ENCODE peak calls at places on chromosomes 11 and 22, in four cellular contexts. H, K, V and Q are unnamed samples.

GRCh38 chr11:106011481-106011880 is 10.6 kb downstream of the MSANTD4 start:
- DNase-seq in V (no peak), H (no peak), K (no peak), Q (no peak)

GRCh38 chr11:1130276-1131032 is 27.3 kb upstream of the MUC5AC start:
- DNase-seq in H (no peak), V (no peak), K (no peak), Q (no peak)

GRCh38 chr22:46797355-46797754 is 34.9 kb downstream of the TBC1D22A start:
- DNase-seq in V (peak), H (no peak), K (peak), Q (no peak)

GRCh38 chr11:73570415-73571114 is 27.3 kb downstream of the FAM168A start:
- DNase-seq in K (peak), V (no peak), H (no peak), Q (no peak)

GRCh38 chr22:35299217-35299716 is 427 bp upstream of the TOM1 start:
- DNase-seq in V (peak), K (no peak), H (no peak), Q (no peak)

GRCh38 chr22:49934144-49934890 is 15.9 kb downstream of the CRELD2 start:
- DNase-seq in H (no peak), K (no peak), V (peak), Q (peak)

GRCh38 chr11:6812391-6813005 is 13.0 kb upstream of the OR6A2 start:
- DNase-seq in K (no peak), V (peak), H (no peak), Q (no peak)

GRCh38 chr22:45884201-45885067 is 92.5 kb downstream of the WNT7B start:
- DNase-seq in K (no peak), H (no peak), V (no peak), Q (no peak)

GRCh38 chr11:59191095-59191494 is 19.2 kb downstream of the DTX4 start:
- DNase-seq in H (no peak), K (no peak), V (no peak), Q (no peak)

GRCh38 chr11:85752890-85753581 is 57.9 kb downstream of the SYTL2 start:
- DNase-seq in V (no peak), H (no peak), K (no peak), Q (no peak)

GRCh38 chr11:66609951-66610617 is 6.3 kb upstream of the RBM14 start:
- DNase-seq in V (no peak), K (no peak), H (no peak), Q (no peak)

GRCh38 chr11:68371176-68372041 is 59.0 kb downstream of the LRP5 start:
- DNase-seq in H (no peak), V (no peak), K (no peak), Q (peak)

GRCh38 chr11:79117488-79117887 is 323.3 kb downstream of the TENM4 start:
- DNase-seq in H (no peak), K (no peak), V (no peak), Q (no peak)

GRCh38 chr22:29912141-29912540 is 29.2 kb downstream of the MTMR3 start:
- DNase-seq in H (no peak), V (no peak), K (no peak), Q (no peak)

GRCh38 chr11:9249252-9249651 is 15.9 kb downstream of the DENND5A start:
- DNase-seq in K (no peak), V (no peak), H (no peak), Q (no peak)